ENCODE peak calls at places on chromosome 21, in six cellular contexts. N, P, O, F, K and X are unnamed samples.

GRCh38 chr21:25507522-25507921 is 99.8 kb downstream of the MRPL39 start:
- DNase-seq in K (no peak), O (no peak), P (peak), N (peak), F (no peak), X (no peak)

GRCh38 chr21:42455196-42455595 is 40.8 kb downstream of the RSPH1 start:
- DNase-seq in F (no peak), O (no peak), N (no peak), P (no peak), K (no peak), X (no peak)

GRCh38 chr21:44762221-44763049 is 39.2 kb downstream of the UBE2G2 start:
- DNase-seq in K (no peak), F (no peak), O (no peak), P (no peak), N (no peak), X (no peak)

GRCh38 chr21:43316156-43316845 is 110.6 kb downstream of the SIK1 start:
- DNase-seq in K (no peak), F (no peak), N (no peak), O (no peak), P (no peak), X (no peak)

GRCh38 chr21:37462087-37462861 is 95.7 kb downstream of the DYRK1A start:
- DNase-seq in O (no peak), K (peak), F (no peak), N (no peak), P (no peak), X (no peak)

GRCh38 chr21:42706765-42707164 is 53.3 kb downstream of the PDE9A start:
- DNase-seq in F (no peak), N (no peak), K (no peak), P (no peak), O (no peak), X (no peak)

GRCh38 chr21:17660449-17660848 is 47.7 kb upstream of the BTG3 start:
- DNase-seq in F (no peak), P (peak), K (no peak), N (no peak), O (no peak), X (no peak)

GRCh38 chr21:26169061-26169610 is 1.4 kb downstream of the APP start:
- DNase-seq in P (peak), O (no peak), K (peak), N (peak), F (peak), X (peak)

GRCh38 chr21:38834725-38835124 is 29.0 kb downstream of the ETS2 start:
- DNase-seq in P (no peak), N (no peak), F (no peak), O (no peak), K (peak), X (no peak)

GRCh38 chr21:44800971-44801467 is 601 bp downstream of the UBE2G2 start:
- DNase-seq in P (peak), K (peak), N (peak), O (peak), F (no peak), X (peak)

GRCh38 chr21:14244911-14245310 is 29.0 kb downstream of the RBM11 start:
- DNase-seq in O (no peak), P (no peak), N (no peak), K (no peak), F (no peak), X (no peak)

GRCh38 chr21:19864456-19864855 is 1133.8 kb upstream of the NCAM2 start:
- DNase-seq in K (no peak), N (no peak), F (no peak), P (no peak), O (no peak), X (no peak)

GRCh38 chr21:21057349-21058062 is 59.3 kb downstream of the NCAM2 start:
- DNase-seq in F (no peak), N (no peak), K (no peak), O (no peak), P (no peak), X (no peak)

GRCh38 chr21:36350282-36350910 is 30.4 kb downstream of the MORC3 start:
- DNase-seq in K (no peak), F (no peak), P (no peak), N (peak), O (no peak), X (no peak)

GRCh38 chr21:34989337-34990151 is 59.6 kb downstream of the RUNX1 start:
- DNase-seq in P (no peak), O (no peak), K (no peak), N (no peak), F (no peak), X (no peak)

GRCh38 chr21:34990842-34991241 is 58.3 kb downstream of the RUNX1 start:
- DNase-seq in O (no peak), K (peak), N (no peak), F (no peak), P (no peak), X (no peak)

GRCh38 chr21:34992736-34993135 is 56.4 kb downstream of the RUNX1 start:
- DNase-seq in O (no peak), K (no peak), P (no peak), N (peak), F (no peak), X (no peak)

GRCh38 chr21:34992180-34992579 is 56.9 kb downstream of the RUNX1 start:
- DNase-seq in N (no peak), O (no peak), F (no peak), K (no peak), P (no peak), X (no peak)

DNA sequence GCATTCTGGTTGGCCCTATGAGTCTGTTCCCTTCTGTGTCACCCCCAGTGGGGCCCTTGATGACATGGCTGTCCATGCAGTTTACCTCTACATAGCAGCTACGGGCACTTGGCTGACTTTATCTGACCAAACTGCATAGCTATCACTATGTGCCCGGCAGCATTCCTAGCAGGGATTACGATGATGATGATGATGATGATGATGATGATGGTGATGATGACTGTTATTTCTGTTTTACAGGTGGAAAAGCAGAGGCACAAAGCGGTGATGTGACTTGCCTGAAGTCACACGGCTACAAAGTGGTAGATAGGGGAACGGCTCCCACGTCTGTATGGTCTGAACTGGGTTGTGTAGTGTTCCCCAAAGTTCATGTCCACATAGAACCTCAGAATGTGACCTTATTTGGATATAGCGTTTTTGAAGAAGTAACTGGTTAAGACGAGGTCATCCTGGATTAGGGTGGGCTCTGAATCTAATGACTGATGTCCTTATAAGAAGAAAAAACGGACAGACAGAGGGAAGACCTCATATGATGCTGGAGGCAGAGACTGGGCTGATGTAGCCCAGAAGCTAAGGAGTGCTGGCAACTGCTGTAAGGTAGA is 57.6 kb downstream of the RUNX1 start:
- DNase-seq in K (no peak), N (no peak), F (no peak), O (no peak), P (no peak), X (no peak)
- TF ChIP-seq BHLHE40 in K (no peak), N (no peak), F (no peak), O (no peak), P (no peak), X (no peak)

DNA sequence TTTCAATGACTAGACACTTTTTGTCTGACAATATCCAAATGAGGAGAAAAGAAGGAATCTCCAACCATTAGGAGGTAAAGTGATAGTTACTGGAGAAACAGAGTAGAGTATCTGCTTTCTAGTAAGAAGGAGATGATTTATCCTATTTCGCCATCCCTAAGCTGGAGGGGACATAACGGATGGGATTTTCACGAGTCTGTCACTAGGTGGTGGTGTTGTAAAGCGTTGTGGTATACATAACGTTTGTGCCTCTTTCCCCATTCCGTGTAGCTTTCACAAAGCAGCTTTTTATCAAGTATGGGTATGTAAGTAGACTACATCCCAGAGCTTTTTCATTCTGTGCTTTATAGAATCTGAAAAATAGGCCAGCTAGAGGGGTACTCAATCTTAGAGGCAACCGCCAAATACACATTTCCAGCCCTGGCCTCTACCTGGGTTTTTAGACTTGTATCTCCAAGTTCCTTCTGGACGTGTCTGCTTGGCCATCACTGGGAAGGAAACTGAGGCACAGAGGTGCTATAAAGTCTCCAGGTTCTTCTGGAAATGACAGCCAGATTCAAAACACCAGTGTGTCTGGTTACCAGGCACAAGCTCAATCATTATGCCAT is 33.3 kb upstream of the FAM3B start:
- DNase-seq in F (peak), K (peak), N (peak), O (peak), P (peak), X (peak)
- TF ChIP-seq BHLHE40 in F (no peak), K (no peak), N (no peak), O (no peak), P (no peak), X (no peak)

DNA sequence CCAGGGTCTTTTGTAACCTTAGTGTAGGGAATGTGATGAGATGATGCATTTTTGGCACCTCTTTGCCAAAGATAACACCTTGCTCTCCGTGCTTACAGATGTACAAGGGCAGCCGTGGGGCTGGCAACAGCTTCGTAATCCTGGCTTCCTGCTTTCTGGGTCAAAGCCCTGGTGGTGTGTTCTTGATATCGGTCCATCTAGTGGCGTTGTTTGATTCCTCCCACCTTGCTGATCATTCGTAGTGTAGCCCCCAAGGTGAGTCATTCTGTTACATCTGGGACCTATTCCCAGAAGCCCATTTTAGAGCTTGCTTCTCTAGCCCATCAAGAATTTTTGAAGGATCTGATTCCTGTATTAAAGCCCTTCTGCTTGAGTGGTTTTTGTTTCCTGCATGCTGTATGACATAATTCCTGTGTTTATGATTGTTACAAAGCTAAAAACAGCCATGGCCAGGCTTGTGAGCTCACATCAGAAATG is 7.0 kb upstream of the CCT8 start:
- DNase-seq in K (no peak), P (no peak), N (peak), O (no peak), F (no peak), X (no peak)
- TF ChIP-seq BHLHE40 in K (no peak), P (no peak), N (no peak), O (no peak), F (no peak), X (no peak)

DNA sequence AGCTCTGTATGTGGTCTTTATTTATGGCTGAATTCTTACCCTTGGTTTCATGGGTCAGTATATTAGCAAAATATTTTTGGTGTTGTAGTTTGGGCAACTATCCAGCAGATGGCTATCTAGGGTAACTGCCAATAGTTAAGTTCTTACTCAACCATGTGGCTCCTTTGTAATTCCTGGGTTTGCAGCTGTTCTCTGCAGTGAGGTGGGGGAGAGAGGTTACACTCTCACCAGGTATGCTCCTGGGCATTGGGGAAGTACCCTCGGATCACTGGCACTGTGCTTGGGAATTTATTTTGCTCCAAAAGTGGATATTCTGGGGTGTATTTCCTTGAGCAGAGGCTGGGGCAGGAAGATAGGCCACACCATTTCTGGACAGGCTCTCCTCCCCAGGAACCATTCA is 436.7 kb upstream of the TMPRSS15 start:
- DNase-seq in N (no peak), O (no peak), P (peak), K (no peak), F (no peak), X (peak)
- TF ChIP-seq BHLHE40 in N (no peak), O (no peak), P (no peak), K (no peak), F (no peak), X (no peak)

GRCh38 chr21:33871171-33871570 is 44.4 kb downstream of the ATP5PO start:
- DNase-seq in O (no peak), K (no peak), P (no peak), N (peak), F (no peak), X (no peak)

GRCh38 chr21:33878824-33879223 is 36.8 kb downstream of the ATP5PO start:
- DNase-seq in F (no peak), N (no peak), P (no peak), K (no peak), O (no peak), X (no peak)

GRCh38 chr21:33873116-33873515 is 42.5 kb downstream of the ATP5PO start:
- DNase-seq in N (no peak), K (peak), P (no peak), F (no peak), O (no peak), X (no peak)

GRCh38 chr21:33874161-33874560 is 41.4 kb downstream of the ATP5PO start:
- DNase-seq in O (no peak), K (no peak), F (no peak), N (no peak), P (no peak), X (no peak)

GRCh38 chr21:33875026-33875695 is 40.4 kb downstream of the ATP5PO start:
- DNase-seq in P (no peak), N (no peak), O (no peak), K (no peak), F (no peak), X (no peak)
- TF ChIP-seq BHLHE40 in P (no peak), N (no peak), O (no peak), K (no peak), F (no peak), X (no peak)

GRCh38 chr21:46189959-46190490 is 5.8 kb upstream of the SPATC1L start:
- DNase-seq in O (no peak), P (no peak), N (no peak), K (no peak), F (no peak), X (no peak)

GRCh38 chr21:46189213-46189958 is 5.1 kb upstream of the SPATC1L start:
- DNase-seq in K (no peak), F (no peak), O (peak), P (no peak), N (peak), X (no peak)

GRCh38 chr21:46191686-46192575 is 7.7 kb upstream of the SPATC1L start:
- DNase-seq in O (no peak), P (no peak), F (no peak), N (no peak), K (no peak), X (no peak)

GRCh38 chr21:46191257-46191685 is 7.0 kb upstream of the SPATC1L start:
- DNase-seq in O (peak), K (no peak), N (peak), P (no peak), F (no peak), X (no peak)

DNA sequence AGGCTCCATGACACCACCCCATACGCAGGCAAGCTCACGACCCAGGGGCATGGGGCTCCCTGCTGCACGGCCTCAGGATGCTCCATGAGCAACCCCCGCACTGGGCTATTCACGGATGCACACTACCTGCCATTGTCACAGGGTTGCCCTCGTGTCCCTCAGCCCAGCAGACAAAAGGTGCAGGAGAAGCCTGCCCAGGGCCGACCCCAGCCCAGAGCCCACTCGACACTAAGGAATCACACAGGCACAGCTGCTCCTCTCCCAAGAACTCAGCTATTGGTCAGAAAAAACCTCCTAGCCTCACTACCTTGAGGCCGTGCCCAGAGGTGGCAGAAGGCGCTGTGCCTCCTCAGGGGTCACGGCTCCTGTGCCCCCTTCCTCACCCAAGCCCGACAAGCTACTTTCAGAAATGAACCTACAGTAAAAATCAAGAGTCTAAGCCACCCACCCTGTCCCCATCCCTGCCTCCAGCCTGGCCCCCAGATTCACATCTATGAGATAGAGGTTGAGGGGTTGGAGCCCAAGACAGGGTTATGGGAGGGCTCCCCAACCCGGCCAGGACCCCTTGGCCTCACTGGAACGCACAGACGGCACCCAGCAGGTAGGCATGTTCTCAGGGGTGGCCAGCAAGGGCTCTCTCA is 6.4 kb upstream of the SPATC1L start:
- DNase-seq in K (no peak), P (no peak), O (no peak), N (no peak), F (no peak), X (no peak)
- TF ChIP-seq BHLHE40 in K (no peak), P (no peak), O (no peak), N (no peak), F (no peak), X (no peak)

DNA sequence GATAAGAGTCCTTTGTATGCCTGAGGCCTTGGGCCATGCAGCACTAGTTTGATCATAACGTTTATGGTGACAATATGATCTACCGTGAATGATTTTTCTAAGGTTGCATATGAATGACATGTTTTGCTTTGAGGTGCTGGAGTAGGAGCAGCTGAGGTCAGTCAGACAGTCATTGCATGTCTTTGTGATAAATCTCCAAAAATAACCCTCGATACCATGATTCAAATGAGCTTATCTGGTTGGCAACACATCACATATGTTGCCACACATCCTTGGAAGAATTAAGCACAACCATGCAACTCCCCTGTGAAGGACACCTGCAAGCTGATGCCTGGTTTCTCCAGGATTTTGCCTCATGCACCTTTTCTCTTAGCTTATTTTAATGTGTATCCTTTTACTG is 394.5 kb downstream of the LTN1 start:
- DNase-seq in F (no peak), O (no peak), N (no peak), K (no peak), P (no peak), X (no peak)
- TF ChIP-seq BHLHE40 in F (no peak), O (no peak), N (no peak), K (no peak), P (no peak), X (no peak)

GRCh38 chr21:32335601-32336575 is 37.2 kb downstream of the MRAP start:
- DNase-seq in P (no peak), O (no peak), K (no peak), N (peak), F (no peak), X (no peak)
- TF ChIP-seq BHLHE40 in P (no peak), O (no peak), K (no peak), N (no peak), F (no peak), X (no peak)

GRCh38 chr21:18772404-18772803 is 368.8 kb upstream of the TMPRSS15 start:
- DNase-seq in F (no peak), K (no peak), O (no peak), N (no peak), P (no peak), X (no peak)
- TF ChIP-seq BHLHE40 in F (no peak), K (no peak), O (no peak), N (no peak), P (no peak), X (no peak)